ENCODE peak calls at places on chromosomes 6 and 20, in four cellular contexts. One of them, this sample, is unnamed.

GRCh38 chr6:87066449-87067288 is 28.2 kb downstream of the CGA start:
- DNase-seq in stimulated activated CD8-positive, alpha-beta memory T cell treated with anti-CD3 and anti-CD28 coated beads, Interleukin-15, amount 100 ng/mL, for 24 hours: no peak
- DNase-seq in NCI-H1092 treated with DMSO at 0.1 percent for 48 hours: peak; percentile 14
- DNase-seq in ELF-1: peak; percentile 64
- DNase-seq in this sample: peak; percentile 68

GRCh38 chr6:129844118-129844891 is 16.8 kb downstream of the TMEM244 start:
- DNase-seq in stimulated activated CD8-positive, alpha-beta memory T cell treated with anti-CD3 and anti-CD28 coated beads, Interleukin-15, amount 100 ng/mL, for 24 hours: no peak
- DNase-seq in NCI-H1092 treated with DMSO at 0.1 percent for 48 hours: no peak
- DNase-seq in ELF-1: peak; percentile 78
- DNase-seq in this sample: peak; percentile 33

GRCh38 chr20:60960500-60960899 is 291.6 kb upstream of the CDH4 start:
- DNase-seq in stimulated activated CD8-positive, alpha-beta memory T cell treated with anti-CD3 and anti-CD28 coated beads, Interleukin-15, amount 100 ng/mL, for 24 hours: no peak
- DNase-seq in NCI-H1092 treated with DMSO at 0.1 percent for 48 hours: no peak
- DNase-seq in ELF-1: no peak
- DNase-seq in this sample: no peak

GRCh38 chr6:17851001-17851719 is 136.3 kb downstream of the KIF13A start:
- DNase-seq in stimulated activated CD8-positive, alpha-beta memory T cell treated with anti-CD3 and anti-CD28 coated beads, Interleukin-15, amount 100 ng/mL, for 24 hours: no peak
- DNase-seq in NCI-H1092 treated with DMSO at 0.1 percent for 48 hours: no peak
- DNase-seq in ELF-1: no peak
- DNase-seq in this sample: no peak

GRCh38 chr6:113277111-113277510 is 580.0 kb upstream of the MARCKS start:
- DNase-seq in stimulated activated CD8-positive, alpha-beta memory T cell treated with anti-CD3 and anti-CD28 coated beads, Interleukin-15, amount 100 ng/mL, for 24 hours: no peak
- DNase-seq in NCI-H1092 treated with DMSO at 0.1 percent for 48 hours: no peak
- DNase-seq in ELF-1: no peak
- DNase-seq in this sample: no peak

GRCh38 chr6:145656128-145656527 is 79.2 kb downstream of the EPM2A start:
- DNase-seq in stimulated activated CD8-positive, alpha-beta memory T cell treated with anti-CD3 and anti-CD28 coated beads, Interleukin-15, amount 100 ng/mL, for 24 hours: no peak
- DNase-seq in NCI-H1092 treated with DMSO at 0.1 percent for 48 hours: no peak
- DNase-seq in ELF-1: no peak
- DNase-seq in this sample: no peak

GRCh38 chr20:878511-879307 is 37.4 kb downstream of the ANGPT4 start:
- DNase-seq in stimulated activated CD8-positive, alpha-beta memory T cell treated with anti-CD3 and anti-CD28 coated beads, Interleukin-15, amount 100 ng/mL, for 24 hours: no peak
- DNase-seq in NCI-H1092 treated with DMSO at 0.1 percent for 48 hours: no peak
- DNase-seq in ELF-1: peak; percentile 21
- DNase-seq in this sample: peak; percentile 85

GRCh38 chr20:38698541-38698940 is 25.7 kb upstream of the SLC32A1 start:
- DNase-seq in stimulated activated CD8-positive, alpha-beta memory T cell treated with anti-CD3 and anti-CD28 coated beads, Interleukin-15, amount 100 ng/mL, for 24 hours: no peak
- DNase-seq in NCI-H1092 treated with DMSO at 0.1 percent for 48 hours: no peak
- DNase-seq in ELF-1: no peak
- DNase-seq in this sample: no peak

GRCh38 chr20:48404598-48404997 is 423.2 kb downstream of the PREX1 start:
- DNase-seq in stimulated activated CD8-positive, alpha-beta memory T cell treated with anti-CD3 and anti-CD28 coated beads, Interleukin-15, amount 100 ng/mL, for 24 hours: no peak
- DNase-seq in NCI-H1092 treated with DMSO at 0.1 percent for 48 hours: no peak
- DNase-seq in ELF-1: no peak
- DNase-seq in this sample: no peak

GRCh38 chr20:4326194-4327065 is 311.1 kb upstream of the RNF24 start:
- DNase-seq in stimulated activated CD8-positive, alpha-beta memory T cell treated with anti-CD3 and anti-CD28 coated beads, Interleukin-15, amount 100 ng/mL, for 24 hours: no peak
- DNase-seq in NCI-H1092 treated with DMSO at 0.1 percent for 48 hours: no peak
- DNase-seq in ELF-1: no peak
- DNase-seq in this sample: no peak

GRCh38 chr6:31049518-31049917 is 39.2 kb downstream of the MUC22 start:
- DNase-seq in stimulated activated CD8-positive, alpha-beta memory T cell treated with anti-CD3 and anti-CD28 coated beads, Interleukin-15, amount 100 ng/mL, for 24 hours: no peak
- DNase-seq in NCI-H1092 treated with DMSO at 0.1 percent for 48 hours: no peak
- DNase-seq in ELF-1: no peak
- DNase-seq in this sample: no peak

GRCh38 chr20:7775072-7775471 is 165.2 kb downstream of the HAO1 start:
- DNase-seq in stimulated activated CD8-positive, alpha-beta memory T cell treated with anti-CD3 and anti-CD28 coated beads, Interleukin-15, amount 100 ng/mL, for 24 hours: no peak
- DNase-seq in NCI-H1092 treated with DMSO at 0.1 percent for 48 hours: no peak
- DNase-seq in ELF-1: no peak
- DNase-seq in this sample: no peak

GRCh38 chr20:50982372-50982771 is 23.8 kb downstream of the MOCS3 start:
- DNase-seq in stimulated activated CD8-positive, alpha-beta memory T cell treated with anti-CD3 and anti-CD28 coated beads, Interleukin-15, amount 100 ng/mL, for 24 hours: no peak
- DNase-seq in NCI-H1092 treated with DMSO at 0.1 percent for 48 hours: no peak
- DNase-seq in ELF-1: peak; percentile 47
- DNase-seq in this sample: no peak

GRCh38 chr6:28725890-28726348 is 197.9 kb downstream of the TRIM27 start:
- DNase-seq in stimulated activated CD8-positive, alpha-beta memory T cell treated with anti-CD3 and anti-CD28 coated beads, Interleukin-15, amount 100 ng/mL, for 24 hours: no peak
- DNase-seq in NCI-H1092 treated with DMSO at 0.1 percent for 48 hours: no peak
- DNase-seq in ELF-1: peak; percentile 79
- DNase-seq in this sample: no peak

GRCh38 chr6:165181951-165182414 is 127.4 kb downstream of the C6orf118 start:
- DNase-seq in stimulated activated CD8-positive, alpha-beta memory T cell treated with anti-CD3 and anti-CD28 coated beads, Interleukin-15, amount 100 ng/mL, for 24 hours: no peak
- DNase-seq in NCI-H1092 treated with DMSO at 0.1 percent for 48 hours: no peak
- DNase-seq in ELF-1: no peak
- DNase-seq in this sample: no peak

GRCh38 chr6:38827024-38827423 is 111.9 kb downstream of the DNAH8 start:
- DNase-seq in stimulated activated CD8-positive, alpha-beta memory T cell treated with anti-CD3 and anti-CD28 coated beads, Interleukin-15, amount 100 ng/mL, for 24 hours: no peak
- DNase-seq in NCI-H1092 treated with DMSO at 0.1 percent for 48 hours: no peak
- DNase-seq in ELF-1: no peak
- DNase-seq in this sample: no peak

GRCh38 chr6:167576798-167577528 is 249.7 kb upstream of the AFDN start:
- DNase-seq in stimulated activated CD8-positive, alpha-beta memory T cell treated with anti-CD3 and anti-CD28 coated beads, Interleukin-15, amount 100 ng/mL, for 24 hours: no peak
- DNase-seq in NCI-H1092 treated with DMSO at 0.1 percent for 48 hours: no peak
- DNase-seq in ELF-1: no peak
- DNase-seq in this sample: no peak

GRCh38 chr6:41731561-41732086 is 3.8 kb downstream of the TFEB start:
- DNase-seq in stimulated activated CD8-positive, alpha-beta memory T cell treated with anti-CD3 and anti-CD28 coated beads, Interleukin-15, amount 100 ng/mL, for 24 hours: no peak
- DNase-seq in NCI-H1092 treated with DMSO at 0.1 percent for 48 hours: no peak
- DNase-seq in ELF-1: no peak
- DNase-seq in this sample: no peak

GRCh38 chr6:30618270-30618787 is 689 bp downstream of the MRPS18B start:
- DNase-seq in stimulated activated CD8-positive, alpha-beta memory T cell treated with anti-CD3 and anti-CD28 coated beads, Interleukin-15, amount 100 ng/mL, for 24 hours: no peak
- DNase-seq in NCI-H1092 treated with DMSO at 0.1 percent for 48 hours: no peak
- DNase-seq in ELF-1: no peak
- DNase-seq in this sample: no peak

GRCh38 chr6:28606424-28607391 is 81.0 kb downstream of the GPX5 start:
- DNase-seq in stimulated activated CD8-positive, alpha-beta memory T cell treated with anti-CD3 and anti-CD28 coated beads, Interleukin-15, amount 100 ng/mL, for 24 hours: no peak
- DNase-seq in NCI-H1092 treated with DMSO at 0.1 percent for 48 hours: peak; percentile 90
- DNase-seq in ELF-1: peak; percentile 86
- DNase-seq in this sample: peak; percentile 86

GRCh38 chr20:63306673-63307537 is 13.9 kb downstream of the COL20A1 start:
- DNase-seq in stimulated activated CD8-positive, alpha-beta memory T cell treated with anti-CD3 and anti-CD28 coated beads, Interleukin-15, amount 100 ng/mL, for 24 hours: no peak
- DNase-seq in NCI-H1092 treated with DMSO at 0.1 percent for 48 hours: no peak
- DNase-seq in ELF-1: no peak
- DNase-seq in this sample: no peak

GRCh38 chr20:47318596-47319516 is 37.6 kb downstream of the ZMYND8 start:
- DNase-seq in stimulated activated CD8-positive, alpha-beta memory T cell treated with anti-CD3 and anti-CD28 coated beads, Interleukin-15, amount 100 ng/mL, for 24 hours: no peak
- DNase-seq in NCI-H1092 treated with DMSO at 0.1 percent for 48 hours: no peak
- DNase-seq in ELF-1: peak; percentile 87
- DNase-seq in this sample: peak; percentile 80

GRCh38 chr20:51385941-51386530 is 156.5 kb downstream of the NFATC2 start:
- DNase-seq in stimulated activated CD8-positive, alpha-beta memory T cell treated with anti-CD3 and anti-CD28 coated beads, Interleukin-15, amount 100 ng/mL, for 24 hours: no peak
- DNase-seq in NCI-H1092 treated with DMSO at 0.1 percent for 48 hours: peak; percentile 9
- DNase-seq in ELF-1: peak; percentile 80
- DNase-seq in this sample: peak; percentile 66

GRCh38 chr20:23009636-23010035 is 25.5 kb upstream of the SSTR4 start:
- DNase-seq in stimulated activated CD8-positive, alpha-beta memory T cell treated with anti-CD3 and anti-CD28 coated beads, Interleukin-15, amount 100 ng/mL, for 24 hours: no peak
- DNase-seq in NCI-H1092 treated with DMSO at 0.1 percent for 48 hours: no peak
- DNase-seq in ELF-1: no peak
- DNase-seq in this sample: no peak

GRCh38 chr20:62551408-62552323 is 75.9 kb upstream of the GATA5 start:
- DNase-seq in stimulated activated CD8-positive, alpha-beta memory T cell treated with anti-CD3 and anti-CD28 coated beads, Interleukin-15, amount 100 ng/mL, for 24 hours: no peak
- DNase-seq in NCI-H1092 treated with DMSO at 0.1 percent for 48 hours: no peak
- DNase-seq in ELF-1: no peak
- DNase-seq in this sample: peak; percentile 38

GRCh38 chr20:15703171-15703911 is 869.9 kb downstream of the KIF16B start:
- DNase-seq in stimulated activated CD8-positive, alpha-beta memory T cell treated with anti-CD3 and anti-CD28 coated beads, Interleukin-15, amount 100 ng/mL, for 24 hours: no peak
- DNase-seq in NCI-H1092 treated with DMSO at 0.1 percent for 48 hours: no peak
- DNase-seq in ELF-1: no peak
- DNase-seq in this sample: no peak

GRCh38 chr20:18276821-18277220 is 11.5 kb upstream of the ZNF133 start:
- DNase-seq in stimulated activated CD8-positive, alpha-beta memory T cell treated with anti-CD3 and anti-CD28 coated beads, Interleukin-15, amount 100 ng/mL, for 24 hours: peak; percentile 6
- DNase-seq in NCI-H1092 treated with DMSO at 0.1 percent for 48 hours: peak; percentile 58
- DNase-seq in ELF-1: peak; percentile 91
- DNase-seq in this sample: peak; percentile 92

GRCh38 chr6:52840763-52841585 is at the start of gene GSTA5:
- DNase-seq in stimulated activated CD8-positive, alpha-beta memory T cell treated with anti-CD3 and anti-CD28 coated beads, Interleukin-15, amount 100 ng/mL, for 24 hours: no peak
- DNase-seq in NCI-H1092 treated with DMSO at 0.1 percent for 48 hours: no peak
- DNase-seq in ELF-1: no peak
- DNase-seq in this sample: no peak

GRCh38 chr20:49276201-49276894 is 1.5 kb downstream of the ZNFX1 start:
- DNase-seq in stimulated activated CD8-positive, alpha-beta memory T cell treated with anti-CD3 and anti-CD28 coated beads, Interleukin-15, amount 100 ng/mL, for 24 hours: no peak
- DNase-seq in NCI-H1092 treated with DMSO at 0.1 percent for 48 hours: no peak
- DNase-seq in ELF-1: no peak
- DNase-seq in this sample: no peak

GRCh38 chr20:18728165-18728866 is 85.3 kb upstream of the SCP2D1 start:
- DNase-seq in stimulated activated CD8-positive, alpha-beta memory T cell treated with anti-CD3 and anti-CD28 coated beads, Interleukin-15, amount 100 ng/mL, for 24 hours: no peak
- DNase-seq in NCI-H1092 treated with DMSO at 0.1 percent for 48 hours: no peak
- DNase-seq in ELF-1: no peak
- DNase-seq in this sample: no peak